ENCODE peak calls at places on chromosomes 16 and 17, in ten cellular contexts. Q is IMR-90, N is stomach, G is erythroblast, C is heart left ventricle, Y is right lobe of liver, Z is Peyer's patch, V is esophagus squamous epithelium, E is tibial nerve, P is endothelial cell of umbilical vein. A is an unnamed sample.

GRCh38 chr17:3688852-3689261 is 7.1 kb downstream of the P2RX5 start:
- DNase-seq in G (no peak), Y (no peak), Z (no peak), C (peak), P (no peak), Q (no peak), E (no peak), V (no peak), N (no peak), A (no peak)

GRCh38 chr17:9900744-9901143 is 4.3 kb downstream of the RCVRN start:
- DNase-seq in Q (peak), P (no peak), Z (no peak), G (no peak), C (no peak), E (peak), V (no peak), Y (no peak), N (no peak), A (no peak)

GRCh38 chr16:71933913-71934696 is 38.8 kb downstream of the IST1 start:
- DNase-seq in C (no peak), V (no peak), Z (no peak), Q (peak), N (no peak), E (no peak), Y (no peak), G (no peak), P (no peak), A (no peak)

GRCh38 chr16:30657866-30658730 is at the start of gene FBRS:
- DNase-seq in Z (peak), G (peak), P (peak), V (peak), Q (peak), Y (peak), N (peak), C (peak), E (peak), A (peak)

GRCh38 chr16:5510819-5511370 is 413.3 kb upstream of the EEF2KMT start:
- DNase-seq in N (no peak), Z (no peak), V (no peak), G (no peak), C (no peak), P (no peak), Q (no peak), E (no peak), Y (no peak), A (no peak)

GRCh38 chr17:45812102-45812501 is 28.0 kb downstream of the CRHR1 start:
- DNase-seq in G (no peak), C (no peak), V (no peak), Z (no peak), E (no peak), N (no peak), Q (no peak), P (no peak), Y (no peak), A (no peak)

GRCh38 chr16:81405702-81406113 is 38.9 kb upstream of the CMIP start:
- DNase-seq in Z (peak), E (no peak), P (peak), N (peak), C (no peak), V (no peak), Q (peak), Y (no peak), G (no peak), A (no peak)

GRCh38 chr16:86882586-86883280 is 304.4 kb downstream of the FOXL1 start:
- DNase-seq in N (no peak), P (peak), Q (peak), C (peak), E (no peak), Z (no peak), V (no peak), Y (no peak), G (no peak), A (no peak)

GRCh38 chr16:84471316-84471715 is 33.1 kb downstream of the MEAK7 start:
- DNase-seq in G (no peak), N (peak), C (no peak), P (no peak), V (no peak), E (no peak), Q (no peak), Z (no peak), Y (peak), A (no peak)

GRCh38 chr17:76382803-76383644 is 1.4 kb upstream of the SPHK1 start:
- DNase-seq in Y (no peak), P (peak), Z (peak), E (no peak), Q (peak), N (peak), V (no peak), C (peak), G (peak), A (peak)

GRCh38 chr17:48554412-48555090 is 9.6 kb upstream of the HOXB2 start:
- DNase-seq in Y (no peak), C (no peak), Z (no peak), G (no peak), Q (peak), E (no peak), V (no peak), N (no peak), P (no peak), A (no peak)

GRCh38 chr17:64706224-64707076 is 44.3 kb upstream of the SMURF2 start:
- DNase-seq in P (no peak), Z (peak), Y (no peak), C (no peak), G (no peak), Q (no peak), N (no peak), E (no peak), V (no peak), A (peak)

GRCh38 chr17:63696381-63696961 is 3.5 kb downstream of the LIMD2 start:
- DNase-seq in Y (no peak), Q (no peak), E (no peak), V (no peak), P (peak), C (no peak), G (peak), N (peak), Z (peak), A (peak)

GRCh38 chr16:11639925-11640899 is 28.0 kb upstream of the SNN start:
- DNase-seq in G (peak), E (peak), V (no peak), N (peak), Z (peak), C (peak), Y (peak), Q (peak), P (peak), A (peak)

GRCh38 chr17:49952912-49953497 is 16.0 kb upstream of the DLX4 start:
- DNase-seq in C (no peak), P (peak), V (no peak), Q (no peak), N (no peak), E (no peak), G (no peak), Z (no peak), Y (no peak), A (no peak)

GRCh38 chr16:27204232-27204915 is 1.0 kb downstream of the KDM8 start:
- DNase-seq in Y (peak), P (no peak), V (no peak), Q (no peak), E (no peak), G (no peak), C (no peak), Z (no peak), N (no peak), A (no peak)

GRCh38 chr17:12485361-12485911 is 180.3 kb upstream of the MYOCD start:
- DNase-seq in Y (no peak), N (no peak), E (no peak), Q (peak), G (no peak), C (no peak), Z (no peak), P (no peak), V (no peak), A (no peak)

GRCh38 chr16:82945420-82946096 is 318.8 kb downstream of the CDH13 start:
- DNase-seq in P (peak), G (no peak), Y (no peak), Q (no peak), E (no peak), N (no peak), Z (peak), V (no peak), C (no peak), A (no peak)

GRCh38 chr17:3754458-3755334 is 31.0 kb downstream of the HASPIN start:
- DNase-seq in Q (no peak), C (no peak), V (no peak), E (no peak), N (peak), P (no peak), G (peak), Y (peak), Z (peak), A (peak)

GRCh38 chr17:48553190-48553547 is 8.3 kb upstream of the HOXB2 start:
- DNase-seq in N (no peak), V (no peak), Q (no peak), Z (no peak), P (no peak), C (no peak), Y (no peak), G (no peak), E (no peak), A (no peak)

GRCh38 chr16:69071036-69071435 is 34.4 kb upstream of the HAS3 start:
- DNase-seq in P (no peak), Y (no peak), E (no peak), Z (no peak), N (no peak), V (no peak), G (no peak), C (no peak), Q (no peak), A (no peak)

GRCh38 chr17:35537569-35538209 is at the start of gene SLFN12L:
- DNase-seq in V (no peak), Y (no peak), E (no peak), N (no peak), C (no peak), P (peak), G (no peak), Q (no peak), Z (no peak), A (no peak)

GRCh38 chr16:117381-118365 is 20.8 kb downstream of the NPRL3 start:
- DNase-seq in Q (peak), E (no peak), N (peak), G (peak), Y (peak), C (no peak), P (peak), V (no peak), Z (peak), A (peak)

GRCh38 chr17:76500745-76501017 is 542 bp downstream of the RHBDF2 start:
- DNase-seq in G (no peak), N (no peak), V (no peak), C (no peak), Q (no peak), P (no peak), Y (no peak), E (no peak), Z (no peak), A (no peak)

GRCh38 chr17:44350733-44351226 is 5.7 kb downstream of the GRN start:
- DNase-seq in E (peak), G (peak), Q (peak), Z (peak), N (peak), P (peak), V (no peak), C (peak), Y (peak), A (peak)

GRCh38 chr17:73371285-73371684 is 59.5 kb upstream of the CDC42EP4 start:
- DNase-seq in V (no peak), P (no peak), Q (peak), N (no peak), E (no peak), Z (no peak), Y (no peak), C (no peak), G (no peak), A (no peak)

GRCh38 chr17:72591500-72592241 is 470.9 kb downstream of the SOX9 start:
- DNase-seq in N (no peak), E (no peak), Y (no peak), G (no peak), C (no peak), P (no peak), Q (no peak), Z (no peak), V (no peak), A (no peak)

GRCh38 chr16:17768257-17768656 is 297.5 kb upstream of the XYLT1 start:
- DNase-seq in G (no peak), E (no peak), Z (no peak), Y (no peak), P (no peak), V (no peak), C (no peak), N (no peak), Q (peak), A (no peak)

GRCh38 chr17:42502091-42502490 is 34.0 kb upstream of the NAGLU start:
- DNase-seq in G (no peak), E (no peak), P (no peak), C (no peak), Z (no peak), Q (no peak), N (no peak), V (no peak), Y (no peak), A (no peak)

GRCh38 chr17:10210151-10210574 is 11.8 kb upstream of the GAS7 start:
- DNase-seq in Q (peak), Z (no peak), V (no peak), E (no peak), N (no peak), G (no peak), P (no peak), C (no peak), Y (no peak), A (peak)

GRCh38 chr17:34820166-34820920 is 140.9 kb downstream of the CCT6B start:
- DNase-seq in N (no peak), C (no peak), Q (no peak), Y (no peak), P (no peak), V (no peak), G (no peak), Z (no peak), E (no peak), A (no peak)

GRCh38 chr17:33964344-33964979 is 290.6 kb upstream of the CCL2 start:
- DNase-seq in V (no peak), Z (no peak), P (no peak), Q (no peak), Y (no peak), C (no peak), G (peak), N (no peak), E (no peak), A (peak)

GRCh38 chr16:12089492-12090161 is 113.1 kb downstream of the SNX29 start:
- DNase-seq in E (no peak), G (no peak), Z (peak), C (peak), P (peak), Q (peak), Y (peak), N (peak), V (no peak), A (peak)

GRCh38 chr17:2900842-2901241 is 104.6 kb downstream of the RAP1GAP2 start:
- DNase-seq in Q (no peak), P (no peak), V (no peak), G (no peak), Z (no peak), Y (no peak), E (no peak), C (no peak), N (no peak), A (no peak)

GRCh38 chr16:71456801-71457200 is 5.2 kb downstream of the ZNF23 start:
- DNase-seq in G (no peak), N (no peak), Y (no peak), Q (no peak), E (no peak), V (no peak), Z (no peak), C (no peak), P (no peak), A (no peak)

GRCh38 chr17:64183815-64184397 is 54.0 kb upstream of the ERN1 start:
- DNase-seq in V (no peak), E (no peak), Z (no peak), N (no peak), C (no peak), P (peak), G (no peak), Q (peak), Y (no peak), A (no peak)

GRCh38 chr16:84700518-84701277 is 898 bp downstream of the USP10 start:
- DNase-seq in P (peak), E (peak), C (no peak), N (no peak), V (no peak), Y (peak), Z (peak), Q (peak), G (peak), A (peak)

GRCh38 chr17:322006-322780 is 30.4 kb downstream of the RPH3AL start:
- DNase-seq in E (no peak), P (no peak), V (no peak), Q (no peak), Y (no peak), C (no peak), Z (no peak), G (no peak), N (no peak), A (no peak)

GRCh38 chr17:62109378-62109902 is 44.4 kb upstream of the MED13 start:
- DNase-seq in Y (peak), V (no peak), N (peak), Q (peak), G (peak), P (peak), C (no peak), Z (peak), E (no peak), A (peak)

GRCh38 chr16:21952040-21952792 is 945 bp upstream of the UQCRC2 start:
- DNase-seq in V (no peak), C (peak), Q (peak), Y (peak), N (peak), Z (peak), P (peak), E (peak), G (peak), A (peak)
- TF ChIP-seq POLR2A in V (no peak), C (no peak), Q (no peak), Y (no peak), N (no peak), Z (no peak), P (no peak), E (no peak), G (no peak), A (no peak)

DNA sequence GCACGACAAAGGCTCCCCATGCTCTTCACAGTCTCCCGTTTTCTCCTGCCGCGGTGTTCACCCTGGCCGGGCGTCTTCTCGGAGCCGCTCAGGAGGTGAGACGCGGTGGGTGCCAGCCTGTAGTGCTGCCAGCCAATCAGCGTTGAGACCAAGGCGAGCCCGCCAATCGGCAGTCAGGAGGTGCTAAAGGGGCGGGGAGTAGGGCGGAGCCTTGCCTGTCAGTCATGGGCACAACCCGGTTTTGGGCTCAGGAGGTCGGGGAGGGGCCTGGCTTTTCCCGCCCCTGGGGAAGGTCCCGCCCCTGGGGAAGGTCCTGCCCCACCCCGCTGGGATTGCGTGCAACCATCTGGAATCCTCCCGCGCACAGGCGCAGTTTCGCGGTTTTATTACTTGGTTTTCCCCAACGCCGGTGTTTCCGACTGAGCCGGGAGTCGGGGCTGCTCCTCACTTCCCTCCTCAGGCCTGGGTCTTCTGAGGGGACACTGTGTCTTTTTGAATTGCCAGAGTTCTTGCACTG is at the start of gene PRDM7:
- DNase-seq in E (peak), P (peak), C (peak), Q (peak), Y (peak), V (peak), N (peak), G (peak), Z (peak), A (peak)
- TF ChIP-seq POLR2A in E (no peak), P (no peak), C (no peak), Q (no peak), Y (no peak), V (no peak), N (no peak), G (no peak), Z (no peak), A (peak)

DNA sequence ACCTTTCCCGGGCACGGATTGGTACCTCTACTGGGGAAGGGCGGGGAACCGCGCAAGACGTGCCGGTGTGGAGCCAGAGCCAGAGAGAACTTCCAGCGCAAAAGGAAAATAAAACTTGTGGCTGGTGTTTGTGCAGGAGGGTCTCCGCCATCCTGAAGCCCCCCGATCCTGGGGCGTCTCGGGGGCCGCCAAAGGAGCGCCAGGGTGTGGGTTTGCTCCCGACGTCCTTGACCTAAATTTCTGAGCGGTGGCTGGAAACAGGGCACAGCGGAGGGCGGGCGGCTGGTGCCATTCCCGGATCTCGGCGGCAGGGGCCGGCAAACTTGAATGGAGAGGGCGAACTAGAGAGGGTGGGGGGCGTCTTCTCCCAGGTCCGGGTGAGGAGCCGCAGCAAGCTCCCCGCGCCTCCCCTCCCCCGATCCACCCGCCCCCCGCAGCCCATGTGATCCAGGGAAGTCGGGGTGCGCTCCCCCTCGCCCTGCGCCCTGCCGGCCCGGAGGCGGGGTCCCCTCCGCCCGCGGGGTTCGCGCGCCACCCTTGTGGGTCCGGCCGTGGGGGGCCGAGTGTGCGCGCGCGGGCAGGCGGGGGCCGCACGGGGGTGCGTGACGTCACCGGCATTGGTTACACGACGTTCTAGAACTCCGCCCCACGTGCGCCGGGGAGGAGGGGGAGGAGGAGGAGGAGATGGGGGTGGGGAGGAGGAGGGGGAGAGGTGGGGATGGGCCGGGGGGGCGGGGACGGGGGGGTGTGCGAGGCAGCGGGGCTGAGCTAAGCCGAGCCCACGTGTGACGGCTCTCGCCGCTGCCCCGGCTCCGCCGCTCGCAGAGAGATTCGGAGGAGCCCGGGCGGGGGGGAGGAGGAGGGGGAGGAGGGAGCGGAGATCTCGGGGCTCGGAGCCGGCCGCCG is at the start of gene MSI2:
- DNase-seq in Z (peak), G (peak), P (peak), Y (peak), C (peak), E (peak), N (peak), V (peak), Q (peak), A (peak)
- TF ChIP-seq POLR2A in Z (no peak), G (no peak), P (no peak), Y (no peak), C (peak), E (no peak), N (no peak), V (peak), Q (no peak), A (peak)

DNA sequence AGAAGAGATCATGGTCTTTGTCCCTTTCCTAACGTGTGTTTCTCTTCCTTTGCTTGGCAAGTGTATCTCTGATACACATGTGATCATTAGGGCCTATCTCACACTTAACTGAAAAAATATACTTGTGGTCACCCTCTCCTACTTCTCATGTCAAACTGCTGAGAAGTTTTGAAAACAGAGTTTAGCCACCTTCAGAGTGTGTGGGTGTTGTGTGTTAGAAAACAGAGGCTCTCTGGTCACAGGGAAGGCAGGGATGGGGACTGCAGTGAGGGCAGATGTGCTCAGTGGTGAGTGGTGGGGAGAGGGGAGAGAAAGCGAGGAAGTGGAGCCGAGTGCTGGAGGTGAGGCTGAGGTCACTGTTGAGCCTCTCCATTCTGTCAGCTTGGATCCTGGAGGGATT is 29.4 kb downstream of the GRB7 start:
- DNase-seq in G (no peak), P (no peak), E (no peak), N (no peak), Z (no peak), C (no peak), Y (no peak), V (no peak), Q (no peak), A (no peak)
- TF ChIP-seq POLR2A in G (no peak), P (no peak), E (no peak), N (no peak), Z (no peak), C (no peak), Y (no peak), V (no peak), Q (no peak), A (no peak)

GRCh38 chr17:8125947-8126305 is 2.0 kb upstream of the HES7 start:
- DNase-seq in G (no peak), E (peak), N (no peak), Y (no peak), P (no peak), V (no peak), C (no peak), Z (no peak), Q (no peak), A (no peak)

GRCh38 chr17:8123695-8124349 is at the start of gene HES7:
- DNase-seq in Z (no peak), Y (no peak), N (no peak), P (peak), G (no peak), V (no peak), Q (peak), E (peak), C (no peak), A (no peak)

GRCh38 chr17:8124350-8125195 is 667 bp upstream of the HES7 start:
- DNase-seq in C (no peak), V (no peak), G (no peak), N (no peak), E (peak), Z (no peak), Y (no peak), P (peak), Q (peak), A (no peak)

GRCh38 chr17:8126306-8127066 is 2.6 kb upstream of the HES7 start:
- DNase-seq in C (no peak), Y (no peak), V (no peak), G (peak), N (no peak), Z (no peak), P (peak), Q (peak), E (peak), A (peak)

GRCh38 chr17:8125196-8125946 is 1.5 kb upstream of the HES7 start:
- DNase-seq in Q (peak), Y (peak), Z (peak), N (peak), C (peak), V (no peak), G (peak), P (peak), E (peak), A (peak)
- TF ChIP-seq POLR2A in Q (no peak), Y (no peak), Z (no peak), N (no peak), C (no peak), V (no peak), G (no peak), P (no peak), E (no peak), A (no peak)

A was measured in transverse colon.